ENCODE peak calls at places on chromosomes 3 and 15, in nine cellular contexts. F, Y, G, L, M, O, I, S and N are unnamed samples.

GRCh38 chr3:109355625-109356441 is 18.5 kb upstream of the DPPA4 start:
- DNase-seq in O (no peak), S (no peak), F (no peak), Y (no peak), G (no peak), M (no peak), L (no peak), I (no peak), N (no peak)

GRCh38 chr15:47743385-47743784 is 26.1 kb downstream of the SEMA6D start:
- DNase-seq in L (no peak), I (no peak), M (no peak), Y (no peak), S (no peak), O (no peak), F (no peak), G (no peak), N (no peak)

GRCh38 chr3:161349529-161350278 is 21.6 kb downstream of the SPTSSB start:
- DNase-seq in M (no peak), F (no peak), I (peak; percentile 41), S (no peak), O (peak; percentile 89), L (peak; percentile 16), G (no peak), Y (no peak), N (no peak)

GRCh38 chr3:71132995-71133730 is 450.4 kb downstream of the FOXP1 start:
- DNase-seq in F (no peak), M (no peak), I (no peak), S (no peak), O (no peak), Y (no peak), L (no peak), G (no peak), N (no peak)

GRCh38 chr3:127171721-127172120 is 21.2 kb upstream of the PRR23E start:
- DNase-seq in G (no peak), F (no peak), O (no peak), Y (no peak), L (no peak), I (no peak), M (no peak), S (no peak), N (no peak)

GRCh38 chr3:141246224-141246957 is 14.8 kb downstream of the PXYLP1 start:
- DNase-seq in M (no peak), Y (no peak), L (no peak), I (no peak), F (no peak), G (no peak), S (no peak), O (no peak), N (no peak)

GRCh38 chr3:127078626-127079025 is 95.7 kb downstream of the PLXNA1 start:
- DNase-seq in F (no peak), L (no peak), G (no peak), I (no peak), O (no peak), M (peak; percentile 35), Y (peak; percentile 44), S (no peak), N (no peak)

GRCh38 chr3:30596161-30596560 is 10.2 kb upstream of the TGFBR2 start:
- DNase-seq in G (no peak), S (no peak), I (no peak), Y (no peak), F (no peak), O (no peak), M (no peak), L (no peak), N (no peak)

GRCh38 chr3:29694783-29695182 is 413.9 kb downstream of the RBMS3 start:
- DNase-seq in G (no peak), M (no peak), I (no peak), O (peak; percentile 97), L (no peak), Y (no peak), S (no peak), F (no peak), N (no peak)

GRCh38 chr3:76679510-76679909 is 360.4 kb upstream of the ROBO2 start:
- DNase-seq in Y (no peak), L (no peak), M (no peak), O (no peak), S (no peak), I (no peak), G (no peak), F (no peak), N (no peak)
- TF ChIP-seq CTCF in Y (no peak), L (no peak), M (no peak), O (no peak), S (peak; percentile 59), I (no peak), G (no peak), F (no peak), N (no peak)

GRCh38 chr15:73564255-73564654 is 68.9 kb downstream of the NPTN start:
- DNase-seq in M (no peak), Y (no peak), L (peak; percentile 48), G (no peak), F (no peak), S (no peak), I (no peak), O (peak; percentile 58), N (no peak)
- TF ChIP-seq CTCF in M (no peak), Y (no peak), L (no peak), G (no peak), F (no peak), S (no peak), I (no peak), O (peak; percentile 10), N (no peak)

GRCh38 chr3:74916696-74917095 is 302.2 kb upstream of the CNTN3 start:
- DNase-seq in S (no peak), I (no peak), F (no peak), O (no peak), L (no peak), G (no peak), Y (no peak), M (no peak), N (no peak)
- TF ChIP-seq CTCF in S (no peak), I (no peak), F (no peak), O (no peak), L (no peak), G (no peak), Y (no peak), M (no peak), N (no peak)

GRCh38 chr15:95446854-95447253 is 883.6 kb upstream of the NR2F2 start:
- DNase-seq in G (no peak), Y (no peak), O (no peak), S (no peak), L (no peak), F (no peak), I (peak; percentile 50), M (no peak), N (no peak)
- TF ChIP-seq CTCF in G (no peak), Y (no peak), O (no peak), S (no peak), L (no peak), F (no peak), I (no peak), M (no peak), N (no peak)